ENCODE peak calls at places on chromosomes 12 and 14, in five cellular contexts. T, Y, F, C and Z are unnamed samples.
A peak's percentile ranks its signal among the peaks of the same experiment; 100 is the strongest.

GRCh38 chr12:84329933-84330332 is 582.7 kb downstream of the SLC6A15 start:
- DNase-seq in T (no peak), Y (no peak), F (peak; percentile 16), C (no peak), Z (no peak)

GRCh38 chr14:70573050-70573449 is 27.4 kb downstream of the MED6 start:
- DNase-seq in T (no peak), Y (no peak), F (no peak), C (no peak), Z (no peak)

GRCh38 chr12:32466187-32466586 is 66.8 kb downstream of the FGD4 start:
- DNase-seq in T (no peak), Y (no peak), F (no peak), C (no peak), Z (no peak)

GRCh38 chr14:23181453-23181852 is 2.0 kb downstream of the SLC7A8 start:
- DNase-seq in T (no peak), Y (no peak), F (no peak), C (no peak), Z (no peak)

GRCh38 chr12:53575502-53576264 is 50.5 kb downstream of the ATF7 start:
- DNase-seq in T (peak; percentile 21), Y (no peak), F (peak; percentile 32), C (peak; percentile 41), Z (no peak)

GRCh38 chr14:51208982-51209381 is 31.1 kb upstream of the TMX1 start:
- DNase-seq in T (no peak), Y (no peak), F (no peak), C (no peak), Z (no peak)

GRCh38 chr12:96985515-96986362 is 78.7 kb downstream of the NEDD1 start:
- DNase-seq in T (peak; percentile 15), Y (no peak), F (peak; percentile 49), C (peak; percentile 38), Z (peak; percentile 19)

GRCh38 chr14:36398463-36399291 is 78.2 kb upstream of the MBIP start:
- DNase-seq in T (no peak), Y (no peak), F (no peak), C (no peak), Z (no peak)

GRCh38 chr14:26008290-26008689 is 589.5 kb downstream of the NOVA1 start:
- DNase-seq in T (peak; percentile 15), Y (no peak), F (peak; percentile 8), C (no peak), Z (no peak)

GRCh38 chr14:94127330-94127729 is 2.1 kb downstream of the IFI27L2 start:
- DNase-seq in T (no peak), Y (no peak), F (no peak), C (no peak), Z (no peak)

GRCh38 chr14:24481622-24482324 is 26.3 kb downstream of the CMA1 start:
- DNase-seq in T (peak; percentile 47), Y (no peak), F (peak; percentile 46), C (peak; percentile 18), Z (no peak)